ENCODE peak calls at places on chromosomes 7 and 10, in eight cellular contexts. One of them, this sample, is unnamed.
A peak's percentile ranks its signal among the peaks of the same experiment; 100 is the strongest.

GRCh38 chr7:106792233-106792926 is 72.7 kb upstream of the PIK3CG start:
- DNase-seq in CD8-positive, alpha-beta T cell: no peak
- DNase-seq in heart right ventricle: no peak
- DNase-seq in endothelial cell of umbilical vein: no peak
- DNase-seq in IMR-90: no peak
- DNase-seq in hepatocyte: no peak
- DNase-seq in right atrium auricular region: no peak
- DNase-seq in cardiac muscle cell: no peak
- DNase-seq in this sample: no peak

GRCh38 chr7:123958186-123958703 is 33.2 kb downstream of the SPAM1 start:
- DNase-seq in CD8-positive, alpha-beta T cell: no peak
- DNase-seq in heart right ventricle: no peak
- DNase-seq in endothelial cell of umbilical vein: no peak
- DNase-seq in IMR-90: no peak
- DNase-seq in hepatocyte: no peak
- DNase-seq in right atrium auricular region: no peak
- DNase-seq in cardiac muscle cell: no peak
- DNase-seq in this sample: no peak

GRCh38 chr10:70954373-70954772 is 66.0 kb upstream of the PCBD1 start:
- DNase-seq in CD8-positive, alpha-beta T cell: no peak
- DNase-seq in heart right ventricle: no peak
- DNase-seq in endothelial cell of umbilical vein: no peak
- DNase-seq in IMR-90: no peak
- DNase-seq in hepatocyte: no peak
- DNase-seq in right atrium auricular region: no peak
- DNase-seq in cardiac muscle cell: no peak
- DNase-seq in this sample: no peak

GRCh38 chr10:79025113-79025832 is 43.5 kb upstream of the ZMIZ1 start:
- DNase-seq in CD8-positive, alpha-beta T cell: peak; percentile 81
- DNase-seq in heart right ventricle: peak; percentile 25
- DNase-seq in endothelial cell of umbilical vein: no peak
- DNase-seq in IMR-90: no peak
- DNase-seq in hepatocyte: no peak
- DNase-seq in right atrium auricular region: no peak
- DNase-seq in cardiac muscle cell: peak; percentile 71
- DNase-seq in this sample: no peak

GRCh38 chr7:12524794-12525386 is 45.6 kb upstream of the SCIN start:
- DNase-seq in CD8-positive, alpha-beta T cell: no peak
- DNase-seq in heart right ventricle: no peak
- DNase-seq in endothelial cell of umbilical vein: peak; percentile 75
- DNase-seq in IMR-90: peak; percentile 69
- DNase-seq in hepatocyte: peak; percentile 62
- DNase-seq in right atrium auricular region: no peak
- DNase-seq in cardiac muscle cell: peak; percentile 57
- DNase-seq in this sample: peak; percentile 31

GRCh38 chr7:33201821-33202220 is 72.5 kb downstream of the BBS9 start:
- DNase-seq in CD8-positive, alpha-beta T cell: no peak
- DNase-seq in heart right ventricle: no peak
- DNase-seq in endothelial cell of umbilical vein: no peak
- DNase-seq in IMR-90: no peak
- DNase-seq in hepatocyte: no peak
- DNase-seq in right atrium auricular region: no peak
- DNase-seq in cardiac muscle cell: no peak
- DNase-seq in this sample: no peak

GRCh38 chr7:157851501-157852067 is 514.8 kb downstream of the DNAJB6 start:
- DNase-seq in CD8-positive, alpha-beta T cell: peak; percentile 85
- DNase-seq in heart right ventricle: peak; percentile 35
- DNase-seq in endothelial cell of umbilical vein: no peak
- DNase-seq in IMR-90: no peak
- DNase-seq in hepatocyte: peak; percentile 71
- DNase-seq in right atrium auricular region: peak; percentile 72
- DNase-seq in cardiac muscle cell: peak; percentile 17
- DNase-seq in this sample: no peak

GRCh38 chr10:105150486-105150885 is 509.4 kb downstream of the SORCS3 start:
- DNase-seq in CD8-positive, alpha-beta T cell: no peak
- DNase-seq in heart right ventricle: no peak
- DNase-seq in endothelial cell of umbilical vein: no peak
- DNase-seq in IMR-90: no peak
- DNase-seq in hepatocyte: no peak
- DNase-seq in right atrium auricular region: no peak
- DNase-seq in cardiac muscle cell: no peak
- DNase-seq in this sample: no peak

GRCh38 chr10:50614444-50615137 is 9.2 kb downstream of the SGMS1 start:
- DNase-seq in CD8-positive, alpha-beta T cell: no peak
- DNase-seq in heart right ventricle: no peak
- DNase-seq in endothelial cell of umbilical vein: no peak
- DNase-seq in IMR-90: no peak
- DNase-seq in hepatocyte: peak; percentile 39
- DNase-seq in right atrium auricular region: no peak
- DNase-seq in cardiac muscle cell: peak; percentile 52
- DNase-seq in this sample: no peak

DNA sequence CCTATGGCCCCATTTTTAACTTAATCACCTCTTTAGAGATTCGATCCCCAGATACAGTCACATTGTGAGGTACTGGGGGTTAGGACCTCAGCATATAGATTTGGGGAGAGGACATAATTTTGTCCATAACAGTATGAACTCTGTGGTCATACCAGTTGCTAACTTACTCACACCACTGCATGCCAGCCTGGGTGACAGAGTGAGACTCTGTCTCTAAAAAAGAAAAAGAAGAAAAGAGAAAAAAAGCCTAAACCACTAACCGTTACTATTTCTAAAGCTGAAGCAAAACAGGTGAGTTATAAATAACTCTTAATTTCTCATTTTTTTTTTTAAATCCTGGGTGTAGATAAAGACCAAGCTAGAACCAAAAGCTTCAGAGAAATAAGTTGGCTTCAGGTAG is 155.1 kb upstream of the AUTS2 start:
- DNase-seq in CD8-positive, alpha-beta T cell: no peak
- DNase-seq in heart right ventricle: no peak
- DNase-seq in endothelial cell of umbilical vein: no peak
- DNase-seq in IMR-90: no peak
- DNase-seq in hepatocyte: no peak
- DNase-seq in right atrium auricular region: no peak
- DNase-seq in cardiac muscle cell: no peak
- DNase-seq in this sample: no peak
- H3K4me3 ChIP-seq in CD8-positive, alpha-beta T cell: no peak overlapping the region
- H3K4me3 ChIP-seq in heart right ventricle: no peak overlapping the region
- H3K4me3 ChIP-seq in endothelial cell of umbilical vein: no peak overlapping the region
- H3K4me3 ChIP-seq in IMR-90: no peak overlapping the region
- H3K4me3 ChIP-seq in hepatocyte: no peak overlapping the region
- H3K4me3 ChIP-seq in right atrium auricular region: no peak overlapping the region
- H3K4me3 ChIP-seq in cardiac muscle cell: no peak overlapping the region
- H3K4me3 ChIP-seq in this sample: no peak overlapping the region

GRCh38 chr10:125162181-125162906 is 2.0 kb upstream of the CTBP2 start:
- DNase-seq in CD8-positive, alpha-beta T cell: no peak
- DNase-seq in heart right ventricle: no peak
- DNase-seq in endothelial cell of umbilical vein: no peak
- DNase-seq in IMR-90: no peak
- DNase-seq in hepatocyte: peak; percentile 56
- DNase-seq in right atrium auricular region: peak; percentile 56
- DNase-seq in cardiac muscle cell: no peak
- DNase-seq in this sample: no peak

GRCh38 chr10:125160856-125161569 is 650 bp upstream of the CTBP2 start:
- DNase-seq in CD8-positive, alpha-beta T cell: no peak
- DNase-seq in heart right ventricle: peak; percentile 85
- DNase-seq in endothelial cell of umbilical vein: peak; percentile 81
- DNase-seq in IMR-90: peak; percentile 85
- DNase-seq in hepatocyte: peak; percentile 90
- DNase-seq in right atrium auricular region: peak; percentile 83
- DNase-seq in cardiac muscle cell: peak; percentile 95
- DNase-seq in this sample: peak; percentile 68

GRCh38 chr10:125159932-125160855 is at the start of gene CTBP2:
- DNase-seq in CD8-positive, alpha-beta T cell: no peak
- DNase-seq in heart right ventricle: peak; percentile 65
- DNase-seq in endothelial cell of umbilical vein: peak; percentile 36
- DNase-seq in IMR-90: no peak
- DNase-seq in hepatocyte: peak; percentile 84
- DNase-seq in right atrium auricular region: peak; percentile 59
- DNase-seq in cardiac muscle cell: peak; percentile 72
- DNase-seq in this sample: no peak

GRCh38 chr10:125159486-125159931 is 854 bp downstream of the CTBP2 start:
- DNase-seq in CD8-positive, alpha-beta T cell: no peak
- DNase-seq in heart right ventricle: no peak
- DNase-seq in endothelial cell of umbilical vein: no peak
- DNase-seq in IMR-90: no peak
- DNase-seq in hepatocyte: peak; percentile 45
- DNase-seq in right atrium auricular region: no peak
- DNase-seq in cardiac muscle cell: peak; percentile 56
- DNase-seq in this sample: no peak

DNA sequence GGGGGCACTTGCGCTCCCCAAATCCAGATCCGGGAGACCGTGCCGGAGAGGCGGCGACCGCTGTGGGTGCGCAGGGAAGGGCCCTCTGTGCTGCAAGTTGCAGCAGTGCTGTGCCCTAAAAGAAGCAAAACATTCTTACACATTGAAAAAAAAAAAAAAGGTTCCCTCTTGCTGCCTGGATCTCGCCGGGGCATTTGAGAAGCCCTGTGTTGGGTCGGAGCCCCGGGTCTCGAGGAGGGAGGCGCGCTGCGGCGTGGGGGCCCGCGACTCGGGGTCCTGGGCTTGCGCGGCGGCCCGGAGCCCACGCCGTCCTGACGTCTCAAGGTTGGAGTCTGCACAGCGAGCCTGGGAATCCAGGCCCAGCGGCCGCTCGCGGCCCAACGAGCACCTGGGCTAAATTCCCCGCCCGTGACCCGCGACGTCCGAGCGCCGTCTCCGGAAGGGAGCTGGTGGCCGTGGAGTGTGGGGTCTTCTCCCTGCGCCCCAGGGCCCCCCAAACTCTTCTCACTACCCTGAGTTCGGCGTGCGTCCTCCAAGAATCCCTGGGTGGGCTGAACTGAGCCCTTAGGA is 1.3 kb upstream of the CTBP2 start:
- DNase-seq in CD8-positive, alpha-beta T cell: no peak
- DNase-seq in heart right ventricle: no peak
- DNase-seq in endothelial cell of umbilical vein: no peak
- DNase-seq in IMR-90: peak; percentile 61
- DNase-seq in hepatocyte: peak; percentile 53
- DNase-seq in right atrium auricular region: peak; percentile 58
- DNase-seq in cardiac muscle cell: peak; percentile 55
- DNase-seq in this sample: no peak
- TF ChIP-seq CTCF in CD8-positive, alpha-beta T cell: no peak
- TF ChIP-seq CTCF in heart right ventricle: peak; percentile 58
- TF ChIP-seq CTCF in endothelial cell of umbilical vein: no peak
- TF ChIP-seq CTCF in IMR-90: no peak
- TF ChIP-seq CTCF in hepatocyte: peak; percentile 54
- TF ChIP-seq CTCF in right atrium auricular region: peak; percentile 19
- TF ChIP-seq CTCF in cardiac muscle cell: no peak
- TF ChIP-seq CTCF in this sample: no peak

DNA sequence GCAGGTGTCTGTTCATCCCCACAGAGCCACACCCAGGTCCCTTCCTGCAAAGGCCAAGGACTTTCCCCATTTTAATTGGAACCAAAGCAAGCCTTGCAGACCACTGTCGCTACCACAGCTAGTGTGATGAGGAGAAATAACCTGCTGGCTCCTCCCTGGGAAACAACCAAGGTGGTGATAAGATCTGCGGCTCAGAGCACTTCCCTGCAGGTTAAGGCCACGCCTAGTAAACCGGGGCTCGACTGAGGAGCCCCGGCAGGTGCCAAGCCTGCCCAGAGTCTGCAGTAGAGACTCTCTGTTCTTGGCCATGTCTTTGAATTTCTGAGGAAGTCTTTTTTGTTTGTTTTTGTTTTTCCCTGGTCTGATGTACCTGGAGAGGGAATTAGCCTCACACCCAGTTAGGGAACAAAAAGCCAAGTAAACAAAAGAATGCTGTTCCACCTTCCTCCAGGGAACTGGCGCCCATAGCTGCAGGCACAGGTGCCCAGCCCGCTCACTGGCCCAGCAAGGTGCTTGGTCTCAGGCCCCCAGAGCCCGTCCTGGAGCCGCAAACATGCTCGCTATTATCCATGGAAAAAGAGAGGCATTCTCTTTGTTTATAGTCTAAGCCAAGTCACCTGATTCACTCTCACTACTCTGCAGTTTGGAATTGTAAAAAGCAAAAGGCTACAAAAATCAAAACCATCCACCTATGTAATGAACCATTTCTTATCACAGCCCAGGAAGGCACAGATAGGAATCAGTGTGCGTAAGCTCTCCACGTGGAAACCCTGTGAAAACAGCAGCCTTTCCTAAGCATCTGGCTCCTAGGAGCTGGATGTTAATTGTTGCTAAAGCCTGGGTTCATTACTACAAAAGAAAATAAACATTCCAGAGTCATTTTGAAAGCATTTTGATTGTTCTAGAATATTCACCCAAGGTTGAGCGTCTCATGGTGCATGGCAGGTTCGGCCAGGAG is 2.7 kb downstream of the GPR146 start:
- DNase-seq in CD8-positive, alpha-beta T cell: peak; percentile 64
- DNase-seq in heart right ventricle: no peak
- DNase-seq in endothelial cell of umbilical vein: no peak
- DNase-seq in IMR-90: no peak
- DNase-seq in hepatocyte: no peak
- DNase-seq in right atrium auricular region: no peak
- DNase-seq in cardiac muscle cell: no peak
- DNase-seq in this sample: no peak
- H3K4me3 ChIP-seq in CD8-positive, alpha-beta T cell: no peak overlapping the region
- H3K4me3 ChIP-seq in heart right ventricle: no peak overlapping the region
- H3K4me3 ChIP-seq in endothelial cell of umbilical vein: no peak overlapping the region
- H3K4me3 ChIP-seq in IMR-90: no peak overlapping the region
- H3K4me3 ChIP-seq in hepatocyte: no peak overlapping the region
- H3K4me3 ChIP-seq in right atrium auricular region: no peak overlapping the region
- H3K4me3 ChIP-seq in cardiac muscle cell: no peak overlapping the region
- H3K4me3 ChIP-seq in this sample: no peak overlapping the region

GRCh38 chr7:69208848-69209247 is 389.4 kb upstream of the AUTS2 start:
- DNase-seq in CD8-positive, alpha-beta T cell: no peak
- DNase-seq in heart right ventricle: no peak
- DNase-seq in endothelial cell of umbilical vein: no peak
- DNase-seq in IMR-90: no peak
- DNase-seq in hepatocyte: no peak
- DNase-seq in right atrium auricular region: no peak
- DNase-seq in cardiac muscle cell: no peak
- DNase-seq in this sample: no peak

GRCh38 chr7:69213882-69214281 is 384.4 kb upstream of the AUTS2 start:
- DNase-seq in CD8-positive, alpha-beta T cell: no peak
- DNase-seq in heart right ventricle: no peak
- DNase-seq in endothelial cell of umbilical vein: no peak
- DNase-seq in IMR-90: no peak
- DNase-seq in hepatocyte: no peak
- DNase-seq in right atrium auricular region: no peak
- DNase-seq in cardiac muscle cell: no peak
- DNase-seq in this sample: no peak

GRCh38 chr7:69211336-69211735 is 386.9 kb upstream of the AUTS2 start:
- DNase-seq in CD8-positive, alpha-beta T cell: no peak
- DNase-seq in heart right ventricle: no peak
- DNase-seq in endothelial cell of umbilical vein: no peak
- DNase-seq in IMR-90: no peak
- DNase-seq in hepatocyte: no peak
- DNase-seq in right atrium auricular region: no peak
- DNase-seq in cardiac muscle cell: no peak
- DNase-seq in this sample: no peak

DNA sequence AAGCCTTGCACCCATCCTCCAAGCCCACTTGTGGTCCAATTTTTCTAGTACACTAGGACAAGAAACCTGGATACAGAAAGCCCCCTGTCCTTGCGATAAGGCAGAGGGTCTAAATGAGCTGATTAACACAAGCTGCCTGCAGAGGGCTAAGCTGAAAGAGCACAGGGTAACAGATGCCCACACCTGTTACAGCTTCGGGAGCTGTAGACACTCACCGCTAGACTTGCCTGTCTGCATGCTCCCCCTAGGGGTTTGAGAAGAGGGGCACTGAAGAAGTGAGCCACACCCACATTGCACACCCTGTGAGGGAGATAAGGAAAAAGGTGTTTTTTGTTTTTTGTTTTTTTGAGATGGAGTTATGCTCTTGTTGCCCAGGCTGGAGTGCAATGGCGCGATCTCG is 386.5 kb upstream of the AUTS2 start:
- DNase-seq in CD8-positive, alpha-beta T cell: no peak
- DNase-seq in heart right ventricle: no peak
- DNase-seq in endothelial cell of umbilical vein: no peak
- DNase-seq in IMR-90: no peak
- DNase-seq in hepatocyte: no peak
- DNase-seq in right atrium auricular region: no peak
- DNase-seq in cardiac muscle cell: peak; percentile 32
- DNase-seq in this sample: no peak
- TF ChIP-seq CTCF in CD8-positive, alpha-beta T cell: no peak
- TF ChIP-seq CTCF in heart right ventricle: no peak
- TF ChIP-seq CTCF in endothelial cell of umbilical vein: no peak
- TF ChIP-seq CTCF in IMR-90: no peak
- TF ChIP-seq CTCF in hepatocyte: no peak
- TF ChIP-seq CTCF in right atrium auricular region: peak; percentile 30
- TF ChIP-seq CTCF in cardiac muscle cell: no peak
- TF ChIP-seq CTCF in this sample: no peak

This sample was measured in HFF-Myc.